ENCODE peak calls at places on chromosome 16, in seven cellular contexts. N is nephron progenitor cell, F is astrocyte of the hippocampus, S is KBM-7, D is NCI-H1694, R is brain microvascular endothelial cell, A is GM04504. Y is an unnamed sample.

GRCh38 chr16:7651803-7652570 is 319.3 kb downstream of the RBFOX1 start:
- DNase-seq in N (no peak), F (no peak), S (no peak), D (no peak), R (no peak), A (no peak), Y (no peak)

GRCh38 chr16:83390759-83391158 is 417.0 kb upstream of the HSBP1 start:
- DNase-seq in N (no peak), F (no peak), S (no peak), D (no peak), R (no peak), A (no peak), Y (no peak)

GRCh38 chr16:49278944-49279725 is 2.5 kb downstream of the CBLN1 start:
- DNase-seq in N (peak), F (no peak), S (no peak), D (no peak), R (no peak), A (no peak), Y (no peak)

GRCh38 chr16:62225675-62226074 is 189.4 kb upstream of the CDH8 start:
- DNase-seq in N (peak), F (peak), S (peak), D (peak), R (peak), A (no peak), Y (peak)

GRCh38 chr16:55328611-55329569 is 4.9 kb downstream of the IRX6 start:
- DNase-seq in N (peak), F (no peak), S (no peak), D (no peak), R (no peak), A (no peak), Y (no peak)

GRCh38 chr16:24102120-24102740 is 153.9 kb upstream of the CACNG3 start:
- DNase-seq in N (no peak), F (no peak), S (peak), D (no peak), R (no peak), A (no peak), Y (no peak)

GRCh38 chr16:49858200-49859129 is 2.6 kb upstream of the ZNF423 start:
- DNase-seq in N (peak), F (peak), S (no peak), D (peak), R (no peak), A (no peak), Y (peak)

GRCh38 chr16:82936941-82937551 is 310.3 kb downstream of the CDH13 start:
- DNase-seq in N (no peak), F (peak), S (no peak), D (no peak), R (peak), A (no peak), Y (no peak)

GRCh38 chr16:85891033-85891775 is 7.8 kb upstream of the IRF8 start:
- DNase-seq in N (no peak), F (no peak), S (no peak), D (no peak), R (peak), A (no peak), Y (no peak)

GRCh38 chr16:82580293-82580900 is 46.4 kb upstream of the CDH13 start:
- DNase-seq in N (no peak), F (peak), S (peak), D (peak), R (no peak), A (no peak), Y (no peak)

GRCh38 chr16:57859331-57859730 is 57.0 kb upstream of the KIFC3 start:
- DNase-seq in N (no peak), F (peak), S (peak), D (no peak), R (peak), A (no peak), Y (no peak)

GRCh38 chr16:85947511-85948509 is 48.8 kb downstream of the IRF8 start:
- DNase-seq in N (no peak), F (no peak), S (no peak), D (no peak), R (no peak), A (no peak), Y (no peak)

GRCh38 chr16:66668777-66669444 is 27.6 kb downstream of the CMTM4 start:
- DNase-seq in N (no peak), F (no peak), S (no peak), D (no peak), R (no peak), A (peak), Y (no peak)

GRCh38 chr16:58850627-58851024 is 116.5 kb upstream of the GOT2 start:
- DNase-seq in N (no peak), F (no peak), S (no peak), D (no peak), R (no peak), A (no peak), Y (no peak)

GRCh38 chr16:67433131-67433719 is 2.3 kb downstream of the HSD11B2 start:
- DNase-seq in N (no peak), F (no peak), S (no peak), D (no peak), R (no peak), A (no peak), Y (no peak)

GRCh38 chr16:77869997-77870813 is 81.8 kb downstream of the VAT1L start:
- DNase-seq in N (no peak), F (peak), S (no peak), D (no peak), R (no peak), A (no peak), Y (no peak)

GRCh38 chr16:58461056-58461455 is 38.9 kb upstream of the NDRG4 start:
- DNase-seq in N (no peak), F (no peak), S (no peak), D (no peak), R (no peak), A (no peak), Y (no peak)

GRCh38 chr16:1772362-1772907 is at the start of gene EME2:
- DNase-seq in N (peak), F (peak), S (no peak), D (no peak), R (no peak), A (no peak), Y (no peak)